ENCODE peak calls at places on chromosomes 12 and 14, in nine cellular contexts. One of them, this sample, is unnamed.

GRCh38 chr12:57839996-57840395 is 6.5 kb downstream of the CTDSP2 start:
- DNase-seq in RPMI7951: no peak
- DNase-seq in esophagus squamous epithelium: no peak
- DNase-seq in nucleus accumbens: no peak
- DNase-seq in breast epithelium: no peak
- DNase-seq in RCC 7860: no peak
- DNase-seq in T47D: no peak
- DNase-seq in epithelial cell of proximal tubule: no peak
- DNase-seq in T-helper 9 cell: no peak
- DNase-seq in this sample: no peak

GRCh38 chr14:30296956-30297405 is 262.0 kb upstream of the G2E3 start:
- DNase-seq in RPMI7951: peak; percentile 21
- DNase-seq in esophagus squamous epithelium: no peak
- DNase-seq in nucleus accumbens: no peak
- DNase-seq in breast epithelium: no peak
- DNase-seq in RCC 7860: no peak
- DNase-seq in T47D: no peak
- DNase-seq in epithelial cell of proximal tubule: no peak
- DNase-seq in T-helper 9 cell: no peak
- DNase-seq in this sample: no peak

GRCh38 chr14:77561881-77562280 is 54.6 kb downstream of the SPTLC2 start:
- DNase-seq in RPMI7951: no peak
- DNase-seq in esophagus squamous epithelium: no peak
- DNase-seq in nucleus accumbens: no peak
- DNase-seq in breast epithelium: no peak
- DNase-seq in RCC 7860: no peak
- DNase-seq in T47D: no peak
- DNase-seq in epithelial cell of proximal tubule: no peak
- DNase-seq in T-helper 9 cell: no peak
- DNase-seq in this sample: no peak

GRCh38 chr12:106919910-106920544 is 35.7 kb upstream of the TMEM263 start:
- DNase-seq in RPMI7951: peak; percentile 28
- DNase-seq in esophagus squamous epithelium: no peak
- DNase-seq in nucleus accumbens: no peak
- DNase-seq in breast epithelium: no peak
- DNase-seq in RCC 7860: peak; percentile 31
- DNase-seq in T47D: peak; percentile 67
- DNase-seq in epithelial cell of proximal tubule: peak; percentile 3
- DNase-seq in T-helper 9 cell: peak; percentile 6
- DNase-seq in this sample: peak; percentile 49

GRCh38 chr14:21978184-21978998 is 304.8 kb upstream of the OR4E1 start:
- DNase-seq in RPMI7951: peak; percentile 16
- DNase-seq in esophagus squamous epithelium: no peak
- DNase-seq in nucleus accumbens: no peak
- DNase-seq in breast epithelium: no peak
- DNase-seq in RCC 7860: no peak
- DNase-seq in T47D: peak; percentile 45
- DNase-seq in epithelial cell of proximal tubule: no peak
- DNase-seq in T-helper 9 cell: peak; percentile 37
- DNase-seq in this sample: peak; percentile 8

GRCh38 chr12:116697305-116698130 is 40.4 kb downstream of the SPRING1 start:
- DNase-seq in RPMI7951: no peak
- DNase-seq in esophagus squamous epithelium: no peak
- DNase-seq in nucleus accumbens: no peak
- DNase-seq in breast epithelium: no peak
- DNase-seq in RCC 7860: no peak
- DNase-seq in T47D: peak; percentile 92
- DNase-seq in epithelial cell of proximal tubule: no peak
- DNase-seq in T-helper 9 cell: no peak
- DNase-seq in this sample: peak; percentile 14

GRCh38 chr14:105249175-105250007 is 1.1 kb downstream of the BTBD6 start:
- DNase-seq in RPMI7951: peak; percentile 9
- DNase-seq in esophagus squamous epithelium: no peak
- DNase-seq in nucleus accumbens: no peak
- DNase-seq in breast epithelium: no peak
- DNase-seq in RCC 7860: no peak
- DNase-seq in T47D: peak; percentile 9
- DNase-seq in epithelial cell of proximal tubule: no peak
- DNase-seq in T-helper 9 cell: peak; percentile 11
- DNase-seq in this sample: no peak

GRCh38 chr12:60475825-60476224 is 880.0 kb downstream of the SLC16A7 start:
- DNase-seq in RPMI7951: no peak
- DNase-seq in esophagus squamous epithelium: no peak
- DNase-seq in nucleus accumbens: no peak
- DNase-seq in breast epithelium: no peak
- DNase-seq in RCC 7860: no peak
- DNase-seq in T47D: no peak
- DNase-seq in epithelial cell of proximal tubule: no peak
- DNase-seq in T-helper 9 cell: no peak
- DNase-seq in this sample: no peak

GRCh38 chr14:89625208-89625987 is 208.4 kb upstream of the FOXN3 start:
- DNase-seq in RPMI7951: no peak
- DNase-seq in esophagus squamous epithelium: no peak
- DNase-seq in nucleus accumbens: peak; percentile 48
- DNase-seq in breast epithelium: no peak
- DNase-seq in RCC 7860: no peak
- DNase-seq in T47D: no peak
- DNase-seq in epithelial cell of proximal tubule: no peak
- DNase-seq in T-helper 9 cell: no peak
- DNase-seq in this sample: no peak

GRCh38 chr12:47820631-47821345 is 1.1 kb upstream of the HDAC7 start:
- DNase-seq in RPMI7951: peak; percentile 95
- DNase-seq in esophagus squamous epithelium: no peak
- DNase-seq in nucleus accumbens: peak; percentile 51
- DNase-seq in breast epithelium: peak; percentile 94
- DNase-seq in RCC 7860: peak; percentile 93
- DNase-seq in T47D: peak; percentile 90
- DNase-seq in epithelial cell of proximal tubule: peak; percentile 90
- DNase-seq in T-helper 9 cell: no peak
- DNase-seq in this sample: peak; percentile 99

GRCh38 chr12:4766445-4766844 is 46.2 kb downstream of the GALNT8 start:
- DNase-seq in RPMI7951: no peak
- DNase-seq in esophagus squamous epithelium: no peak
- DNase-seq in nucleus accumbens: no peak
- DNase-seq in breast epithelium: no peak
- DNase-seq in RCC 7860: no peak
- DNase-seq in T47D: no peak
- DNase-seq in epithelial cell of proximal tubule: no peak
- DNase-seq in T-helper 9 cell: no peak
- DNase-seq in this sample: no peak

GRCh38 chr14:95562892-95563685 is 28.2 kb downstream of the GLRX5 start:
- DNase-seq in RPMI7951: peak; percentile 64
- DNase-seq in esophagus squamous epithelium: no peak
- DNase-seq in nucleus accumbens: no peak
- DNase-seq in breast epithelium: no peak
- DNase-seq in RCC 7860: no peak
- DNase-seq in T47D: peak; percentile 83
- DNase-seq in epithelial cell of proximal tubule: no peak
- DNase-seq in T-helper 9 cell: no peak
- DNase-seq in this sample: peak; percentile 50

GRCh38 chr12:74820324-74820723 is 282.7 kb downstream of the ATXN7L3B start:
- DNase-seq in RPMI7951: no peak
- DNase-seq in esophagus squamous epithelium: no peak
- DNase-seq in nucleus accumbens: no peak
- DNase-seq in breast epithelium: no peak
- DNase-seq in RCC 7860: no peak
- DNase-seq in T47D: no peak
- DNase-seq in epithelial cell of proximal tubule: no peak
- DNase-seq in T-helper 9 cell: no peak
- DNase-seq in this sample: no peak

GRCh38 chr14:97538749-97539388 is 741.7 kb downstream of the VRK1 start:
- DNase-seq in RPMI7951: no peak
- DNase-seq in esophagus squamous epithelium: no peak
- DNase-seq in nucleus accumbens: peak; percentile 35
- DNase-seq in breast epithelium: no peak
- DNase-seq in RCC 7860: no peak
- DNase-seq in T47D: no peak
- DNase-seq in epithelial cell of proximal tubule: no peak
- DNase-seq in T-helper 9 cell: no peak
- DNase-seq in this sample: no peak

GRCh38 chr14:39762576-39763401 is 330.6 kb upstream of the FBXO33 start:
- DNase-seq in RPMI7951: no peak
- DNase-seq in esophagus squamous epithelium: no peak
- DNase-seq in nucleus accumbens: no peak
- DNase-seq in breast epithelium: no peak
- DNase-seq in RCC 7860: no peak
- DNase-seq in T47D: no peak
- DNase-seq in epithelial cell of proximal tubule: peak; percentile 29
- DNase-seq in T-helper 9 cell: no peak
- DNase-seq in this sample: no peak

GRCh38 chr14:32594766-32595165 is 265.7 kb downstream of the AKAP6 start:
- DNase-seq in RPMI7951: peak; percentile 84
- DNase-seq in esophagus squamous epithelium: no peak
- DNase-seq in nucleus accumbens: no peak
- DNase-seq in breast epithelium: no peak
- DNase-seq in RCC 7860: no peak
- DNase-seq in T47D: no peak
- DNase-seq in epithelial cell of proximal tubule: no peak
- DNase-seq in T-helper 9 cell: no peak
- DNase-seq in this sample: peak; percentile 67

GRCh38 chr14:106556665-106557289 is 1030.4 kb downstream of the TMEM121 start:
- DNase-seq in RPMI7951: no peak
- DNase-seq in esophagus squamous epithelium: no peak
- DNase-seq in nucleus accumbens: no peak
- DNase-seq in breast epithelium: no peak
- DNase-seq in RCC 7860: no peak
- DNase-seq in T47D: peak; percentile 83
- DNase-seq in epithelial cell of proximal tubule: no peak
- DNase-seq in T-helper 9 cell: peak; percentile 75
- DNase-seq in this sample: no peak

GRCh38 chr14:51369814-51370213 is 129.8 kb downstream of the TMX1 start:
- DNase-seq in RPMI7951: no peak
- DNase-seq in esophagus squamous epithelium: no peak
- DNase-seq in nucleus accumbens: no peak
- DNase-seq in breast epithelium: no peak
- DNase-seq in RCC 7860: no peak
- DNase-seq in T47D: no peak
- DNase-seq in epithelial cell of proximal tubule: no peak
- DNase-seq in T-helper 9 cell: no peak
- DNase-seq in this sample: no peak

GRCh38 chr12:96233168-96233567 is 39.0 kb downstream of the ELK3 start:
- DNase-seq in RPMI7951: no peak
- DNase-seq in esophagus squamous epithelium: no peak
- DNase-seq in nucleus accumbens: peak; percentile 41
- DNase-seq in breast epithelium: no peak
- DNase-seq in RCC 7860: no peak
- DNase-seq in T47D: no peak
- DNase-seq in epithelial cell of proximal tubule: no peak
- DNase-seq in T-helper 9 cell: no peak
- DNase-seq in this sample: no peak

GRCh38 chr14:91145396-91146160 is 31.7 kb downstream of the DGLUCY start:
- DNase-seq in RPMI7951: no peak
- DNase-seq in esophagus squamous epithelium: no peak
- DNase-seq in nucleus accumbens: no peak
- DNase-seq in breast epithelium: no peak
- DNase-seq in RCC 7860: no peak
- DNase-seq in T47D: no peak
- DNase-seq in epithelial cell of proximal tubule: no peak
- DNase-seq in T-helper 9 cell: no peak
- DNase-seq in this sample: no peak

GRCh38 chr14:65179918-65180724 is 77.8 kb upstream of the MAX start:
- DNase-seq in RPMI7951: peak; percentile 94
- DNase-seq in esophagus squamous epithelium: no peak
- DNase-seq in nucleus accumbens: peak; percentile 23
- DNase-seq in breast epithelium: peak; percentile 55
- DNase-seq in RCC 7860: peak; percentile 90
- DNase-seq in T47D: peak; percentile 22
- DNase-seq in epithelial cell of proximal tubule: peak; percentile 90
- DNase-seq in T-helper 9 cell: no peak
- DNase-seq in this sample: peak; percentile 96

GRCh38 chr14:99744199-99744872 is 48.9 kb upstream of the EML1 start:
- DNase-seq in RPMI7951: no peak
- DNase-seq in esophagus squamous epithelium: no peak
- DNase-seq in nucleus accumbens: no peak
- DNase-seq in breast epithelium: no peak
- DNase-seq in RCC 7860: no peak
- DNase-seq in T47D: peak; percentile 63
- DNase-seq in epithelial cell of proximal tubule: no peak
- DNase-seq in T-helper 9 cell: no peak
- DNase-seq in this sample: no peak

GRCh38 chr12:29158364-29158763 is 9.3 kb downstream of the FAR2 start:
- DNase-seq in RPMI7951: peak; percentile 47
- DNase-seq in esophagus squamous epithelium: no peak
- DNase-seq in nucleus accumbens: no peak
- DNase-seq in breast epithelium: no peak
- DNase-seq in RCC 7860: no peak
- DNase-seq in T47D: no peak
- DNase-seq in epithelial cell of proximal tubule: no peak
- DNase-seq in T-helper 9 cell: no peak
- DNase-seq in this sample: no peak

GRCh38 chr14:53295985-53296582 is 143.0 kb upstream of the DDHD1 start:
- DNase-seq in RPMI7951: peak; percentile 40
- DNase-seq in esophagus squamous epithelium: no peak
- DNase-seq in nucleus accumbens: no peak
- DNase-seq in breast epithelium: no peak
- DNase-seq in RCC 7860: no peak
- DNase-seq in T47D: peak; percentile 65
- DNase-seq in epithelial cell of proximal tubule: no peak
- DNase-seq in T-helper 9 cell: no peak
- DNase-seq in this sample: peak; percentile 38

GRCh38 chr12:50642755-50643154 is 121.1 kb upstream of the ATF1 start:
- DNase-seq in RPMI7951: no peak
- DNase-seq in esophagus squamous epithelium: no peak
- DNase-seq in nucleus accumbens: no peak
- DNase-seq in breast epithelium: peak; percentile 34
- DNase-seq in RCC 7860: no peak
- DNase-seq in T47D: peak; percentile 36
- DNase-seq in epithelial cell of proximal tubule: no peak
- DNase-seq in T-helper 9 cell: no peak
- DNase-seq in this sample: no peak